ENCODE peak calls at places on chromosomes 12 and 14, in nine cellular contexts. Q is GM23338, J is heart right ventricle, L is H9, X is BJ, B is HCT116, M is GM12878, A is brain microvascular endothelial cell, P is foreskin fibroblast. T is an unnamed sample.

GRCh38 chr12:50971946-50972345 is 19.6 kb downstream of the HIGD1C start:
- DNase-seq in J (no peak), B (no peak), X (peak; percentile 52), L (no peak), A (no peak), P (peak; percentile 86), Q (no peak), M (no peak), T (no peak)

GRCh38 chr14:90396342-90397339 is at the start of gene CALM1:
- DNase-seq in L (peak; percentile 93), J (peak; percentile 94), Q (peak; percentile 94), A (peak; percentile 81), B (peak; percentile 89), M (peak; percentile 52), P (peak; percentile 99), X (no peak), T (peak; percentile 97)

GRCh38 chr14:32417956-32418552 is 89.0 kb downstream of the AKAP6 start:
- DNase-seq in P (peak; percentile 83), Q (no peak), J (peak; percentile 34), L (no peak), M (no peak), A (peak; percentile 69), B (no peak), X (no peak), T (no peak)

GRCh38 chr12:21980544-21980943 is 39.3 kb upstream of the ABCC9 start:
- DNase-seq in A (no peak), Q (no peak), X (no peak), P (no peak), B (no peak), J (no peak), M (no peak), L (no peak), T (no peak)

GRCh38 chr12:43806737-43807072 is 588 bp upstream of the TWF1 start:
- DNase-seq in L (no peak), X (no peak), Q (no peak), B (no peak), M (no peak), A (no peak), P (no peak), J (no peak), T (no peak)

GRCh38 chr14:82779301-82779700 is 1245.6 kb upstream of the SEL1L start:
- DNase-seq in M (no peak), A (no peak), X (no peak), B (no peak), P (no peak), L (no peak), J (no peak), Q (no peak), T (no peak)

GRCh38 chr12:50932787-50933280 is 19.5 kb upstream of the HIGD1C start:
- DNase-seq in Q (no peak), M (no peak), A (no peak), P (peak; percentile 18), J (no peak), X (no peak), L (no peak), B (no peak), T (no peak)

GRCh38 chr12:96132819-96133218 is 61.4 kb upstream of the ELK3 start:
- DNase-seq in Q (no peak), A (no peak), M (no peak), L (no peak), P (no peak), B (no peak), X (no peak), J (peak; percentile 21), T (peak; percentile 55)

GRCh38 chr12:78671295-78671694 is 193.3 kb upstream of the SYT1 start:
- DNase-seq in A (peak; percentile 97), X (no peak), Q (no peak), L (no peak), B (no peak), J (no peak), M (no peak), P (peak; percentile 59), T (no peak)

GRCh38 chr14:73325630-73326299 is 88.5 kb downstream of the PAPLN start:
- DNase-seq in L (no peak), M (no peak), P (no peak), Q (peak; percentile 30), A (no peak), J (no peak), X (no peak), B (no peak), T (no peak)

GRCh38 chr12:46900734-46901463 is 75.1 kb upstream of the SLC38A4 start:
- DNase-seq in B (no peak), P (no peak), X (no peak), A (no peak), J (no peak), L (no peak), Q (no peak), M (no peak), T (no peak)

GRCh38 chr12:104573-105081 is 38.1 kb downstream of the IQSEC3 start:
- DNase-seq in J (no peak), L (peak; percentile 70), X (no peak), M (no peak), Q (peak; percentile 60), A (no peak), B (no peak), P (peak; percentile 14), T (no peak)

GRCh38 chr14:68864301-68864810 is 71.5 kb upstream of the ZFP36L1 start:
- DNase-seq in L (no peak), J (no peak), P (peak; percentile 38), B (no peak), M (no peak), A (no peak), X (no peak), Q (no peak), T (no peak)

GRCh38 chr12:7512528-7512927 is 9.0 kb upstream of the CD163 start:
- DNase-seq in L (peak; percentile 52), J (no peak), A (peak; percentile 97), Q (peak; percentile 11), X (peak; percentile 85), P (peak; percentile 98), M (no peak), B (peak; percentile 38), T (peak; percentile 59)

DNA sequence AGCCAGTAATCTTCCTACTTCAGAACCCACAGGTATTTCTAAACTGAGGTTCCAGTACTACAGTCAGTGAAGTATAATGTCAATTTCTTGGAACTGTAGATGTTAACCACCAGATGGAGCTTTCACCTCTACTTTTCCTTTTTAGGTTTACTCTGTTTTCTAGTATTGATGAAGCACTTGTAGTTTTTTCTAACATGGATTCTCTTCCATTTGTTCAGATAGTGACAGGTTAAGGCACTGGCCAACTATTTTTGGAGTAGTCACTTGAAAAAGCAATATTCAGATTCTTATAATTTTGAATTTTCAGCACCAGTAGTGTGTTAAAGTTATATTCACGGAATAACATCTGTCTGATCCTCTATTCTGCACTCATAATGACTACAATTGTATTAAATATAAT is 4.6 kb upstream of the SEC23A start:
- DNase-seq in B (no peak), M (no peak), P (peak; percentile 53), Q (peak; percentile 71), L (no peak), J (no peak), X (no peak), A (no peak), T (peak; percentile 37)
- TF ChIP-seq CTCF in B (peak; percentile 64), M (peak; percentile 33), P (peak; percentile 35), Q (peak; percentile 59), L (peak; percentile 70), J (peak; percentile 43), X (peak; percentile 53), A (peak; percentile 49), T (peak; percentile 46)

GRCh38 chr14:31326111-31326510 is 94.2 kb downstream of the HEATR5A start:
- DNase-seq in M (no peak), B (peak; percentile 15), Q (no peak), J (no peak), X (no peak), L (no peak), P (peak; percentile 68), A (peak; percentile 10), T (no peak)
- TF ChIP-seq CTCF in M (no peak), B (peak; percentile 27), Q (no peak), J (no peak), X (peak; percentile 3), L (no peak), P (peak; percentile 5), A (peak; percentile 34), T (no peak)

GRCh38 chr12:98514984-98515367 is 414 bp upstream of the TMPO start:
- DNase-seq in A (no peak), M (no peak), B (no peak), X (no peak), L (no peak), Q (no peak), J (no peak), P (no peak), T (no peak)

GRCh38 chr12:98513379-98514318 is 1.7 kb upstream of the TMPO start:
- DNase-seq in P (no peak), A (no peak), Q (no peak), J (no peak), M (no peak), X (no peak), L (no peak), B (no peak), T (no peak)

GRCh38 chr12:98516184-98516873 is 939 bp downstream of the TMPO start:
- DNase-seq in Q (peak; percentile 91), L (peak; percentile 73), X (peak; percentile 40), P (peak; percentile 89), A (peak; percentile 60), J (peak; percentile 80), B (peak; percentile 74), M (peak; percentile 79), T (peak; percentile 86)

GRCh38 chr12:98519257-98519907 is 4.0 kb downstream of the TMPO start:
- DNase-seq in X (no peak), B (no peak), P (no peak), A (no peak), M (no peak), L (no peak), Q (peak; percentile 34), J (no peak), T (no peak)

DNA sequence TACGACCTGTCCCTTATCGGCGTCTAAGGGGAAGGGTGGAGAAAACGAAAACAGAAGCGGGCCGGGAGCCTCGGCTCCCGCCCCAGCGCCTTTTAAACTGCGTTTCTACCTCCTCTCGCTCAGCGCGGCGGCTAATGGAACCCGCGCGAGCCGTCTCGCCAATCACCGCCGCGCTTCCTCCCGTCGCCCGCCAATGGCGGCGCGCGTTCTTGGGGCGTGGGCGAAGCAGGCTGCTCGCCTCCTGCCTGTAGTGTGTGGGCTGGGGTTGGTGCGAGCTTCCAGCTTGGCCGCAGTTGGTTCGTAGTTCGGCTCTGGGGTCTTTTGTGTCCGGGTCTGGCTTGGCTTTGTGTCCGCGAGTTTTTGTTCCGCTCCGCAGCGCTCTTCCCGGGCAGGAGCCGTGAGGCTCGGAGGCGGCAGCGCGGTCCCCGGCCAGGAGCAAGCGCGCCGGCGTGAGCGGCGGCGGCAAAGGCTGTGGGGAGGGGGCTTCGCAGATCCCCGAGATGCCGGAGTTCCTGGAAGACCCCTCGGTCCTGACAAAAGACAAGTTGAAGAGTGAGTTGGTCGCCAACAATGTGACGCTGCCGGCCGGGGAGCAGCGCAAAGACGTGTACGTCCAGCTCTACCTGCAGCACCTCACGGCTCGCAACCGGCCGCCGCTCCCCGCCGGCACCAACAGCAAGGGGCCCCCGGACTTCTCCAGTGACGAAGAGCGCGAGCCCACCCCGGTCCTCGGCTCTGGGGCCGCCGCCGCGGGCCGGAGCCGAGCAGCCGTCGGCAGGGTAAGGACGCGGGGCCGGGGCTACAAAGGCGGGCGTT is at the start of gene TMPO:
- DNase-seq in X (peak; percentile 66), J (peak; percentile 90), Q (peak; percentile 93), L (peak; percentile 96), B (peak; percentile 82), P (peak; percentile 97), M (peak; percentile 87), A (peak; percentile 86), T (peak; percentile 96)
- TF ChIP-seq CTCF in X (no peak), J (peak; percentile 14), Q (no peak), L (no peak), B (no peak), P (no peak), M (no peak), A (no peak), T (no peak)

GRCh38 chr12:112977641-112978040 is 678 bp upstream of the OAS2 start:
- DNase-seq in L (no peak), X (no peak), B (no peak), Q (no peak), P (no peak), J (no peak), A (no peak), M (no peak), T (no peak)
- TF ChIP-seq CTCF in L (no peak), X (no peak), B (no peak), Q (no peak), P (no peak), J (no peak), A (no peak), M (no peak), T (no peak)

T was measured in Caco-2.